ENCODE peak calls at places on chromosomes 2 and 18, in ten cellular contexts. L is fibroblast of lung, J is heart left ventricle, B is H9, D is Calu3, Y is B cell, R is neural crest cell, U is endothelial cell, T is HFFc6, I is OCI-LY7. O is an unnamed sample.

GRCh38 chr2:170162261-170162612 is 15.7 kb upstream of the MYO3B start:
- DNase-seq in Y (no peak), D (no peak), I (no peak), L (peak; percentile 63), B (no peak), U (no peak), J (no peak), R (no peak), T (peak; percentile 69), O (no peak)

GRCh38 chr2:46458763-46459505 is 20.4 kb upstream of the TMEM247 start:
- DNase-seq in L (no peak), Y (no peak), B (no peak), D (no peak), T (no peak), I (no peak), R (no peak), U (no peak), J (no peak), O (no peak)

GRCh38 chr2:46650556-46651001 is 171.2 kb downstream of the TMEM247 start:
- DNase-seq in T (peak; percentile 71), Y (peak; percentile 83), J (peak; percentile 65), R (peak; percentile 70), L (peak; percentile 74), B (peak; percentile 71), U (peak; percentile 70), I (peak; percentile 88), D (peak; percentile 71), O (peak; percentile 81)

GRCh38 chr2:38933653-38934052 is 44.0 kb downstream of the ARHGEF33 start:
- DNase-seq in R (no peak), B (no peak), Y (no peak), T (peak; percentile 7), L (peak; percentile 23), D (no peak), U (no peak), J (no peak), I (no peak), O (no peak)

GRCh38 chr2:13821255-13821880 is 811.1 kb upstream of the LRATD1 start:
- DNase-seq in T (peak; percentile 1), B (no peak), L (peak; percentile 97), R (no peak), Y (no peak), J (no peak), D (no peak), I (no peak), U (no peak), O (no peak)

GRCh38 chr2:109685453-109685852 is 71.3 kb downstream of the SOWAHC start:
- DNase-seq in T (no peak), B (no peak), I (no peak), U (no peak), R (no peak), Y (no peak), D (no peak), L (no peak), J (no peak), O (no peak)

GRCh38 chr2:233417282-233417681 is 63.0 kb downstream of the DGKD start:
- DNase-seq in I (peak; percentile 28), B (no peak), U (no peak), R (no peak), J (no peak), D (no peak), L (no peak), T (no peak), Y (no peak), O (no peak)

GRCh38 chr2:105655244-105655643 is 89.5 kb upstream of the NCK2 start:
- DNase-seq in L (no peak), Y (no peak), R (no peak), U (no peak), B (no peak), D (no peak), T (no peak), J (no peak), I (no peak), O (no peak)

GRCh38 chr2:61853086-61853847 is 593 bp downstream of the FAM161A start:
- DNase-seq in Y (peak; percentile 13), B (peak; percentile 83), I (peak; percentile 33), T (no peak), L (peak; percentile 53), U (no peak), D (peak; percentile 71), R (no peak), J (peak; percentile 76), O (no peak)

GRCh38 chr2:191343796-191344338 is 98.7 kb downstream of the MYO1B start:
- DNase-seq in Y (no peak), J (no peak), L (peak; percentile 38), R (no peak), I (no peak), B (no peak), T (no peak), D (no peak), U (no peak), O (no peak)

GRCh38 chr18:64713284-64713683 is 564.4 kb upstream of the LINC00305 start:
- DNase-seq in Y (peak; percentile 66), T (no peak), I (peak; percentile 87), D (no peak), J (no peak), L (no peak), U (no peak), R (no peak), B (no peak), O (no peak)

GRCh38 chr2:197673142-197673541 is 2.2 kb downstream of the RFTN2 start:
- DNase-seq in I (no peak), J (no peak), R (no peak), U (no peak), L (no peak), B (no peak), Y (no peak), D (no peak), T (no peak), O (no peak)

GRCh38 chr2:129428086-129428660 is 551.3 kb upstream of the RAB6C start:
- DNase-seq in I (peak; percentile 6), L (no peak), R (no peak), U (no peak), Y (no peak), B (no peak), T (no peak), D (no peak), J (no peak), O (no peak)

GRCh38 chr2:182666674-182667320 is 49.3 kb upstream of the DNAJC10 start:
- DNase-seq in Y (peak; percentile 65), U (no peak), B (no peak), I (peak; percentile 52), J (no peak), T (peak; percentile 39), R (no peak), D (peak; percentile 31), L (peak; percentile 20), O (peak; percentile 14)
- TF ChIP-seq CTCF in Y (peak; percentile 73), U (peak; percentile 55), B (peak; percentile 73), I (peak; percentile 86), J (peak; percentile 53), T (peak; percentile 87), R (peak; percentile 68), D (no peak), L (peak; percentile 55), O (peak; percentile 44)

GRCh38 chr18:13680612-13681011 is 45.7 kb downstream of the FAM210A start:
- DNase-seq in U (peak; percentile 46), T (no peak), I (no peak), B (peak; percentile 61), L (no peak), R (peak; percentile 33), J (no peak), D (no peak), Y (peak; percentile 23), O (no peak)
- TF ChIP-seq CTCF in U (peak; percentile 78), T (peak; percentile 41), I (peak; percentile 56), B (peak; percentile 81), L (peak; percentile 25), R (peak; percentile 72), J (peak; percentile 56), D (peak; percentile 14), Y (peak; percentile 21), O (no peak)

DNA sequence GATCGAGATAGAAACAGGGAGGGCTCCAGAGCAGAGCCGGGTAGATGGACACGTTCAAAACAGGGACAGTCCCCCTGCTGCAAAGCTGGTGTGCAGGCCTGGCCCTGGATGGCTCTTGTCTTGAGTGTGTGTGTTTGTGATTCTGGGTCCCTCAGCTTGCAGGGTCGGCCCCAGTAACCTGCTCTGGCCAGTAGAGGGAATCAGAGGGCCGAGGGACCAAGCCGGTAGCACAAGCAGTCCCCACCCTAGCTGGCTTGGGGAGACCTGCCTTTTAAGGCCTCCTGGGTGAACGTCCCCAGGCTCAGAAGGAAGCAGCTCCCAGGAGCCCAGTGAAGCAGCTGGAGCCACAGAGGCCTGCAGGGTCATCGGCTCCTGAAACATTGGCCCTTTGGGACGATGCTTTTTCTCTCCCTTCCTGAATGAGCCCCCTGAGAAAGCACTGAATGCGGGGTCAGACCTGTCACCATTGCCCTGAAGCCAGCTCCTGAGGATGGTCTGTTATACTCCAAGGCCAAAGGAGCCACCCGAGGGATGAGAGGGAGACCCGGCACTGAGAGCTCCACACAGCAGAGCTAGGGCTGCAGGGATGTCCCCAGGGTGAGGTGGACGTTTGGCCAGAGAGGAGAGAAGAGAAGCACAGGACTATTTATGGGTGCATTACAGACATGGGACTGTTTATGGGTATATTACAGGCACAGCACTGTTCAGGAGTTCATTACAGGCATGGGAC is 15.4 kb upstream of the MLPH start:
- DNase-seq in J (peak; percentile 50), U (peak; percentile 63), Y (peak; percentile 31), D (peak; percentile 79), I (peak; percentile 64), T (peak; percentile 64), L (peak; percentile 45), B (peak; percentile 84), R (peak; percentile 27), O (peak; percentile 67)
- TF ChIP-seq CTCF in J (peak; percentile 47), U (peak; percentile 59), Y (no peak), D (peak; percentile 88), I (peak; percentile 76), T (peak; percentile 86), L (peak; percentile 72), B (peak; percentile 79), R (peak; percentile 53), O (peak; percentile 48)

DNA sequence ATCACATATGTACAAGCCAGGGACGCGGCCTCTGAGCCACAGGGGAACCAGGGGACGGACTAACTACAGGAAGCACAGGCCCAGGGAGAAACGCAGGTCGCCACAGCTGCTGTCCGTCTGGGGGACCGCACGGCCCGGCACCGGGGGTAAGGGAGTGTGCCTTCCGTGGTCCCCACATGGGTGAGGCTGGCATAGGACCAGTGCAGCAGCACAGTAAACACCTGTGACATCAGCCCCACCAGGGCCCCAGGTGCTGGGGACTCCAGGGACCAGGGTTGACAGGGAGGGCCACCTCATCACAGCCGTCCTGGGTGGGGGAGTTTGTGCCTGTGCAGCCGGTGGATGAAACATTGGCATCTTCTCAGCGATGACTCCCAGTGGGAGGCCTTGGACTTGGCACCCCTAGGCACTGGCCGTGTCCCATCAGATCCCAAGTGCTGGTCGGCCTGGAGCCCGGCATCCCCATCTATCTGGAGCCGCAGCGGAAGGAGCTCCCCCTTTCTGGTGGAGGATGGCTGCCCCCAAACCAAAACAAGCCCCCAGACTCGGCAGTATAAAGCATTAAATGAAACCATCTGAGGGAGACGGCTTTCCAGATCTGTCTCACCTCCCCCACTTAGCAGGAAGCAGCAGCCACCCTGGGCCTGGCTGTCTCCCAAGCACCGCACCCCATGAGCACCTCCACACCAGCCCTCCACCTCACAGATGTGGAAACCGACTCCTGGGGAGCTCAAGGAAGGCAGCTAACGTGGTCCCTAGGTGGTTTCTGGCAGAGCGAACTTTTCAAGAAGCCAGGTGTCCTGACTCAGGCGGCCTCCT is 22.5 kb downstream of the AQP12A start:
- DNase-seq in D (no peak), I (no peak), L (no peak), B (no peak), Y (no peak), R (no peak), J (no peak), T (no peak), U (no peak), O (no peak)
- TF ChIP-seq CTCF in D (no peak), I (no peak), L (no peak), B (no peak), Y (no peak), R (no peak), J (no peak), T (no peak), U (no peak), O (no peak)